ENCODE peak calls at places on chromosomes 2 and 18, in five cellular contexts. One of them, this sample, is unnamed.

GRCh38 chr2:229910147-229910831 is 11.5 kb downstream of the TRIP12 start:
- DNase-seq in GM12891: no peak
- DNase-seq in GM12878: no peak
- DNase-seq in K562: no peak
- DNase-seq in H1: no peak
- DNase-seq in this sample: no peak

GRCh38 chr18:55641501-55641900 is 53.5 kb upstream of the TCF4 start:
- DNase-seq in GM12891: no peak
- DNase-seq in GM12878: no peak
- DNase-seq in K562: no peak
- DNase-seq in H1: no peak
- DNase-seq in this sample: no peak

GRCh38 chr2:65722028-65722427 is 289.6 kb upstream of the SPRED2 start:
- DNase-seq in GM12891: no peak
- DNase-seq in GM12878: no peak
- DNase-seq in K562: no peak
- DNase-seq in H1: no peak
- DNase-seq in this sample: no peak

GRCh38 chr2:224925822-224926124 is 116.5 kb downstream of the DOCK10 start:
- DNase-seq in GM12891: no peak
- DNase-seq in GM12878: no peak
- DNase-seq in K562: no peak
- DNase-seq in H1: no peak
- DNase-seq in this sample: no peak

GRCh38 chr2:85680707-85681353 is 12.8 kb upstream of the SFTPB start:
- DNase-seq in GM12891: no peak
- DNase-seq in GM12878: no peak
- DNase-seq in K562: no peak
- DNase-seq in H1: no peak
- DNase-seq in this sample: no peak

GRCh38 chr2:231764752-231765151 is 16.3 kb downstream of the PDE6D start:
- DNase-seq in GM12891: no peak
- DNase-seq in GM12878: no peak
- DNase-seq in K562: no peak
- DNase-seq in H1: no peak
- DNase-seq in this sample: no peak

GRCh38 chr2:9735335-9735734 is 104.5 kb upstream of the YWHAQ start:
- DNase-seq in GM12891: no peak
- DNase-seq in GM12878: no peak
- DNase-seq in K562: no peak
- DNase-seq in H1: no peak
- DNase-seq in this sample: no peak

GRCh38 chr2:69946351-69947077 is 14.9 kb downstream of the ASPRV1 start:
- DNase-seq in GM12891: peak
- DNase-seq in GM12878: peak
- DNase-seq in K562: no peak
- DNase-seq in H1: no peak
- DNase-seq in this sample: peak

GRCh38 chr18:33212363-33212762 is 228.2 kb downstream of the CCDC178 start:
- DNase-seq in GM12891: no peak
- DNase-seq in GM12878: no peak
- DNase-seq in K562: no peak
- DNase-seq in H1: no peak
- DNase-seq in this sample: no peak

GRCh38 chr2:207334631-207335371 is 169.1 kb upstream of the KLF7 start:
- DNase-seq in GM12891: no peak
- DNase-seq in GM12878: no peak
- DNase-seq in K562: no peak
- DNase-seq in H1: peak
- DNase-seq in this sample: no peak

GRCh38 chr2:71613953-71614925 is 160.9 kb downstream of the DYSF start:
- DNase-seq in GM12891: no peak
- DNase-seq in GM12878: no peak
- DNase-seq in K562: no peak
- DNase-seq in H1: peak
- DNase-seq in this sample: peak

GRCh38 chr2:27393225-27393624 is 12.7 kb upstream of the ZNF513 start:
- DNase-seq in GM12891: no peak
- DNase-seq in GM12878: no peak
- DNase-seq in K562: no peak
- DNase-seq in H1: no peak
- DNase-seq in this sample: no peak

GRCh38 chr18:69817335-69817935 is 130.2 kb downstream of the CD226 start:
- DNase-seq in GM12891: no peak
- DNase-seq in GM12878: no peak
- DNase-seq in K562: no peak
- DNase-seq in H1: no peak
- DNase-seq in this sample: no peak

GRCh38 chr2:71555798-71556454 is 102.6 kb downstream of the DYSF start:
- DNase-seq in GM12891: no peak
- DNase-seq in GM12878: no peak
- DNase-seq in K562: no peak
- DNase-seq in H1: no peak
- DNase-seq in this sample: no peak

GRCh38 chr2:201362396-201362795 is 5.3 kb upstream of the FLACC1 start:
- DNase-seq in GM12891: no peak
- DNase-seq in GM12878: no peak
- DNase-seq in K562: no peak
- DNase-seq in H1: no peak
- DNase-seq in this sample: no peak

GRCh38 chr18:72652990-72653593 is 109.0 kb upstream of the CBLN2 start:
- DNase-seq in GM12891: peak
- DNase-seq in GM12878: no peak
- DNase-seq in K562: peak
- DNase-seq in H1: peak
- DNase-seq in this sample: no peak

GRCh38 chr18:11985532-11985931 is 4.2 kb downstream of the IMPA2 start:
- DNase-seq in GM12891: no peak
- DNase-seq in GM12878: no peak
- DNase-seq in K562: no peak
- DNase-seq in H1: no peak
- DNase-seq in this sample: no peak

GRCh38 chr2:124080281-124081153 is 55.4 kb downstream of the CNTNAP5 start:
- DNase-seq in GM12891: no peak
- DNase-seq in GM12878: no peak
- DNase-seq in K562: no peak
- DNase-seq in H1: no peak
- DNase-seq in this sample: no peak

GRCh38 chr18:26436176-26437031 is 111.9 kb downstream of the KCTD1 start:
- DNase-seq in GM12891: no peak
- DNase-seq in GM12878: no peak
- DNase-seq in K562: no peak
- DNase-seq in H1: peak
- DNase-seq in this sample: no peak

GRCh38 chr2:147327636-147328035 is 517.2 kb upstream of the ACVR2A start:
- DNase-seq in GM12891: no peak
- DNase-seq in GM12878: peak
- DNase-seq in K562: no peak
- DNase-seq in H1: no peak
- DNase-seq in this sample: no peak

GRCh38 chr18:41131050-41131449 is 824.0 kb upstream of the PIK3C3 start:
- DNase-seq in GM12891: no peak
- DNase-seq in GM12878: no peak
- DNase-seq in K562: no peak
- DNase-seq in H1: no peak
- DNase-seq in this sample: no peak

DNA sequence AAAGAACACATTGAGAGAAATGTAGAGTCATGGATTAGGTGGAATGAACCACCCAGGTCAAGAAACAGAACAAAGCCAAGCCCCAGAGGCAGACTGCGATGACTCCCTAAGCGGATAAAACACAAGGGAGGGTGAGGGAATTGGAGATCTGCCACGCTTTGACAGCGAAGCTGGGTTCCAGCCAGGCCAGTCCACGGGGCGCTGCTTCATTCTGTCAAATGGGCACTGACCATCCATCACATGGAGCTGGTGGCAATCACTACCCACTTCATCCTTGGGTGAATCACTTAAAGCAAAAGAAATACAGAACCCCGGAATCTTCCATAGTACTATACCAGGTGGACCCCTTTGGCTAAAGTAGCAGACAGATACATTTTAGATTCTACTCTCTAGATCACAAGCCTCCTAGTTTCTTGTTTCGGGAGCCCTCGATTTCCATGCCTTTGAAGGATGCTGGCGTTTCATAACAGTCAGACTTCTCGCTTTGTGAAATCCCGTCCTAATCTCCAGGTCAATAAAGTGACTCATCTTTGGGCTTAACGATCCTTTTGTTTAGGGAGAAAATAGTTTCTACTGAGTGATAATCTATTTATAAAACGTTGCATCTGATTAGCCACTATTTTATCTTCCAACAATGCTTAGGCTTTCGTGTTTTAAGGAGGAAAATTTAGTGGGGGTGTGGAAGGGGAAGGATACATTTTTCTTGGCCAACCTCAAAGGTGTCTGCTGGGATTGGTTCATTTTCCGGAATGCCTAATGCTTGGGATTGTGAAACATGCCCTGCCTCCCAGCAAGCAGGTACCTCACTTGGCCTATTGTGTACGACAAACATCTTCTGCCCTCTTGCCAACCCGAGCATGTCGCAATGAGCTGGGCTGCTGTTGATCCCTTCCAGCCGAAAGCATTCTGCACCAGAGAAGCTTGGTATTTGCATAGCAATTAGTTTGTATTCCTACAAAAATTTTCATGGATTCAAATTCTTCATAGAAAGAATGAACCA is 44.1 kb upstream of the HDAC4 start:
- DNase-seq in GM12891: no peak
- DNase-seq in GM12878: no peak
- DNase-seq in K562: no peak
- DNase-seq in H1: no peak
- DNase-seq in this sample: no peak
- TF ChIP-seq TAF1 in GM12891: no peak
- TF ChIP-seq TAF1 in GM12878: no peak
- TF ChIP-seq TAF1 in K562: no peak
- TF ChIP-seq TAF1 in H1: no peak
- TF ChIP-seq TAF1 in this sample: no peak

DNA sequence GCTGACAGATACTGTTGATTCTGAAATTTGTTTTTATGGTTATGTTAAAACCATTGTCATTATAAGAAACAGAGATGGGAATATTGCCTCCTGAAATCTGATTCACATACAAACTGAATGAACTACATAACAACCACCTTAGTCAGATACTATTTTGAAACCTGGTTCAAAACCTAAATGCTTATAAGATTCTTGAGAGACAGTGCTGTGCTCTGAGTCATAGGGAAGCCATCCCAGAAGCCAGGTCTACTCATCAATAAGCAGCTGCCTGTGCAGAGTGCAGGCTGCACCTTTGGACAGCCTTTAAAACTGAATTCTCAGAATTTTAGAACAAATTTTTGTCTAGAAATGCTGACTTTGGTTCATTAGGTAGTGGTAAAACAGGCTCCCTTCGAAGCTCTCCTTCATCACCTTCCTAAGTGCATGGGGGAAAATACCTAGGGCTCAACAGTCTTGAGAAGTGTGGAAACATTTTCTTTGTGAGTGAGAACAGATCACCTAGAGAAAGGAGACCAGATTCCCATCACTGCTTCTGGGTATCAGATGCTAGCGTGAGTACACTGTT is at the start of gene SERPINB7:
- DNase-seq in GM12891: no peak
- DNase-seq in GM12878: no peak
- DNase-seq in K562: no peak
- DNase-seq in H1: no peak
- DNase-seq in this sample: no peak
- TF ChIP-seq POLR2AphosphoS5 in GM12891: no peak
- TF ChIP-seq POLR2AphosphoS5 in GM12878: no peak
- TF ChIP-seq POLR2AphosphoS5 in K562: no peak
- TF ChIP-seq POLR2AphosphoS5 in H1: no peak
- TF ChIP-seq POLR2AphosphoS5 in this sample: no peak

GRCh38 chr2:102621630-102622029 is 2.3 kb downstream of the SLC9A2 start:
- DNase-seq in GM12891: no peak
- DNase-seq in GM12878: no peak
- DNase-seq in K562: no peak
- DNase-seq in H1: no peak
- DNase-seq in this sample: no peak

GRCh38 chr2:102619414-102620319 is at the start of gene SLC9A2:
- DNase-seq in GM12891: peak
- DNase-seq in GM12878: no peak
- DNase-seq in K562: peak
- DNase-seq in H1: peak
- DNase-seq in this sample: peak

GRCh38 chr2:102620367-102620766 is 1.0 kb downstream of the SLC9A2 start:
- DNase-seq in GM12891: no peak
- DNase-seq in GM12878: no peak
- DNase-seq in K562: peak
- DNase-seq in H1: no peak
- DNase-seq in this sample: no peak

GRCh38 chr2:102618452-102619413 is 620 bp upstream of the SLC9A2 start:
- DNase-seq in GM12891: no peak
- DNase-seq in GM12878: no peak
- DNase-seq in K562: peak
- DNase-seq in H1: peak
- DNase-seq in this sample: no peak

DNA sequence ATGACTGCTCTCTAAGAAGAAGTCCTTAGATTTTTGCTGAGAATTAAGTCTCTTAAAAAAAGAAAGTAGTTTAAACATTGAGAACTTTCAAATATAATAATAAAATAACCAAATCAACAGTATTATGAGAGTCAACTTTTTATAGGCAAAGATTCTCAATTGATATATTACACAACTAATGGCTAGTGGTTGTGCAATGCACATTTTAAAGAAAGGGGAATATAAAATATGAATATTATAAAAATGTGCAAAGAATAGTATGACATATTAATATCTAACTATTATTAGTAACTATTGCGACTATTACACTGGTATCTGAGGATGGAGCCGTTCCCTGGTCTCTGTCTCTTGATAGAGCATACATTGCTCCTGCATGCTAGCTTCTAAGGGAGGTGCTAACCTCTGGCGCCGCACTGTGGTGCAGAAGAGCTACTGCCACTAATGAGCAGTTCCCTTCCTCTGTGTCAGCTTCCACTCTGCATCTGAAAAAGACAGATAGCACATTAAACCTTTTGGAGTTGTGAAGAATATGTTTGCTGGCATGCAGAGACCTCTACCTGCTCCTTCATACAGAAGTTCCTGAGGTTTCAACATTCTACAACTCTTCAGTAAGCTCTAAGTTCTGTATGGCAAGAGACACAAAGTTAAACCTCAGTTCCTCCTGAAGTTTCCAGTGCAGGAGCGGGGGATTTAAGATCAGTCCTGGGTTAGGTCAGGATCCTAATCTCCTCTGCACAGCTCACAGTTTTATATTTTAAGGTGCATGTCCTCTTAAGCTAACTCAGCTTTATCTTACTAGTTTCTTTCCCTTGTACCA is 3.5 kb upstream of the SLC9A2 start:
- DNase-seq in GM12891: peak
- DNase-seq in GM12878: no peak
- DNase-seq in K562: peak
- DNase-seq in H1: no peak
- DNase-seq in this sample: peak
- TF ChIP-seq TAF1 in GM12891: no peak
- TF ChIP-seq TAF1 in GM12878: no peak
- TF ChIP-seq TAF1 in K562: no peak
- TF ChIP-seq TAF1 in H1: no peak
- TF ChIP-seq TAF1 in this sample: no peak

DNA sequence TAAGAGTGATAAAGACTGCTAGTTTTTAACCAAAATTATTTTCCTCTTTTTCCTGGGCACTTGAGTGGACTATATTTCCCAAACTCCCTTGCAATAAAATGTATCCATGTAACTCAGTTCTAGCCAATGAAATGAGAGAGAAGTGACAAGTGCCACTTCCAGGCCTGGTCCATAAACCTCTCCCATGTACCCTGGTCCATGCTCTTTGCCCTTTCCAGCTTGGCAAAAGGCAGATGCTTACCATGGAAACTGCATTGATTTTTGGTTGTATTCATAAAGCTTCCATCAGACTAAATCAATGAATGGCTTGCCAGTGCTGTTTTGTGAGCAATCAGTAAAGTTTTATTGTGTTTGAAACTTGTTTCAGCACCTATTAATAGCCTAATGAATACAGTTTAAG is 229.3 kb downstream of the TNS1 start:
- DNase-seq in GM12891: no peak
- DNase-seq in GM12878: no peak
- DNase-seq in K562: no peak
- DNase-seq in H1: no peak
- DNase-seq in this sample: no peak
- TF ChIP-seq POLR2AphosphoS5 in GM12891: no peak
- TF ChIP-seq POLR2AphosphoS5 in GM12878: no peak
- TF ChIP-seq POLR2AphosphoS5 in K562: no peak
- TF ChIP-seq POLR2AphosphoS5 in H1: no peak
- TF ChIP-seq POLR2AphosphoS5 in this sample: no peak